ENCODE peak calls at places on chromosomes 16 and 17, in five cellular contexts. D, L, Q, J and M are unnamed samples.

GRCh38 chr17:48749621-48750553 is 21.3 kb upstream of the HOXB13 start:
- DNase-seq in D (no peak), L (no peak), Q (no peak), J (no peak), M (no peak)

GRCh38 chr16:87295259-87295658 is 21.9 kb downstream of the C16orf95 start:
- DNase-seq in D (no peak), L (no peak), Q (no peak), J (no peak), M (no peak)

GRCh38 chr16:11245222-11245737 is 10.7 kb downstream of the SOCS1 start:
- DNase-seq in D (no peak), L (no peak), Q (no peak), J (no peak), M (no peak)

GRCh38 chr17:78558181-78558850 is 18.9 kb downstream of the DNAH17 start:
- DNase-seq in D (no peak), L (no peak), Q (peak), J (peak), M (no peak)

GRCh38 chr16:19715566-19715965 is 2.5 kb downstream of the KNOP1 start:
- DNase-seq in D (no peak), L (no peak), Q (no peak), J (no peak), M (no peak)

GRCh38 chr16:65414284-65414984 is 292.6 kb upstream of the CDH11 start:
- DNase-seq in D (no peak), L (no peak), Q (no peak), J (no peak), M (peak)

GRCh38 chr16:67228034-67228785 is 1.3 kb downstream of the TMEM208 start:
- DNase-seq in D (no peak), L (no peak), Q (no peak), J (no peak), M (no peak)

GRCh38 chr17:42760652-42761581 is at the start of gene RAMP2:
- DNase-seq in D (peak), L (peak), Q (peak), J (no peak), M (no peak)

GRCh38 chr16:52383640-52384292 is 163.2 kb downstream of the TOX3 start:
- DNase-seq in D (no peak), L (no peak), Q (no peak), J (no peak), M (no peak)

GRCh38 chr17:6140188-6140587 is 70.0 kb downstream of the WSCD1 start:
- DNase-seq in D (no peak), L (no peak), Q (no peak), J (no peak), M (no peak)

GRCh38 chr16:15523939-15524338 is 89.6 kb downstream of the BMERB1 start:
- DNase-seq in D (no peak), L (no peak), Q (no peak), J (no peak), M (no peak)

GRCh38 chr17:2636169-2636930 is 42.9 kb downstream of the PAFAH1B1 start:
- DNase-seq in D (no peak), L (no peak), Q (no peak), J (no peak), M (no peak)

GRCh38 chr16:55661842-55662479 is 6.2 kb downstream of the SLC6A2 start:
- DNase-seq in D (no peak), L (no peak), Q (no peak), J (no peak), M (peak)

GRCh38 chr16:85234310-85235235 is 122.3 kb upstream of the CIBAR2 start:
- DNase-seq in D (no peak), L (no peak), Q (peak), J (peak), M (peak)

GRCh38 chr17:8430966-8431365 is 4.7 kb upstream of the NDEL1 start:
- DNase-seq in D (no peak), L (peak), Q (no peak), J (peak), M (peak)

GRCh38 chr16:31698901-31699300 is 171.2 kb downstream of the AHSP start:
- DNase-seq in D (no peak), L (no peak), Q (no peak), J (no peak), M (no peak)

GRCh38 chr16:29757950-29758466 is 12.2 kb upstream of the C16orf54 start:
- DNase-seq in D (no peak), L (no peak), Q (no peak), J (no peak), M (peak)

GRCh38 chr17:31535581-31535981 is 144.1 kb downstream of the RAB11FIP4 start:
- DNase-seq in D (no peak), L (no peak), Q (no peak), J (no peak), M (no peak)

GRCh38 chr17:35889818-35890773 is 9.9 kb upstream of the CCL5 start:
- DNase-seq in D (no peak), L (peak), Q (no peak), J (no peak), M (peak)

GRCh38 chr17:7215652-7216139 is 3.9 kb downstream of the DLG4 start:
- DNase-seq in D (no peak), L (no peak), Q (no peak), J (no peak), M (no peak)

GRCh38 chr17:48459070-48459469 is 29.1 kb upstream of the SKAP1 start:
- DNase-seq in D (no peak), L (no peak), Q (no peak), J (no peak), M (no peak)

GRCh38 chr17:58401287-58401686 is 16.0 kb downstream of the RNF43 start:
- DNase-seq in D (no peak), L (no peak), Q (no peak), J (no peak), M (no peak)

GRCh38 chr16:23843143-23843542 is 7.4 kb downstream of the PRKCB start:
- DNase-seq in D (no peak), L (no peak), Q (no peak), J (no peak), M (no peak)

GRCh38 chr16:87740909-87741424 is 24.8 kb downstream of the KLHDC4 start:
- DNase-seq in D (no peak), L (no peak), Q (no peak), J (no peak), M (no peak)

GRCh38 chr17:47119746-47120520 is 69.2 kb downstream of the CDC27 start:
- DNase-seq in D (no peak), L (no peak), Q (no peak), J (peak), M (no peak)

GRCh38 chr16:56580391-56581048 is 8.8 kb upstream of the MT3 start:
- DNase-seq in D (no peak), L (no peak), Q (no peak), J (no peak), M (no peak)